ENCODE peak calls at places on chromosomes 11 and 22, in seven cellular contexts. Y, A, Q, D, S, W and V are unnamed samples.
A peak's percentile ranks its signal among the peaks of the same experiment; 100 is the strongest.

GRCh38 chr22:36510966-36511881 is 4.4 kb upstream of the FOXRED2 start:
- DNase-seq in S (no peak), Y (peak; percentile 50), D (no peak), A (no peak), Q (no peak), W (peak; percentile 51), V (no peak)

GRCh38 chr11:6612816-6613136 is 760 bp upstream of the TAF10 start:
- DNase-seq in W (no peak), Q (no peak), A (no peak), Y (no peak), S (no peak), D (no peak), V (no peak)

GRCh38 chr11:77530879-77531278 is 57.0 kb upstream of the PAK1 start:
- DNase-seq in S (no peak), A (no peak), Q (no peak), Y (no peak), W (no peak), D (no peak), V (no peak)

GRCh38 chr22:20239951-20240773 is 28.0 kb downstream of the RTN4R start:
- DNase-seq in A (no peak), S (no peak), Y (no peak), Q (no peak), D (no peak), W (no peak), V (no peak)

GRCh38 chr11:117478926-117479325 is 151.3 kb downstream of the CEP164 start:
- DNase-seq in A (no peak), Y (no peak), W (no peak), Q (no peak), D (no peak), S (no peak), V (no peak)

GRCh38 chr11:76797341-76798201 is 14.4 kb downstream of the TSKU start:
- DNase-seq in Q (no peak), S (no peak), Y (no peak), D (no peak), A (no peak), W (no peak), V (no peak)

GRCh38 chr11:77422690-77423089 is 51.2 kb downstream of the PAK1 start:
- DNase-seq in Q (no peak), D (no peak), S (no peak), Y (no peak), W (no peak), A (no peak), V (no peak)

GRCh38 chr11:64230985-64231365 is 627 bp downstream of the DNAJC4 start:
- DNase-seq in D (no peak), S (no peak), Y (no peak), Q (no peak), W (no peak), A (no peak), V (no peak)

GRCh38 chr11:75245356-75246005 is 4.9 kb downstream of the TPBGL start:
- DNase-seq in W (no peak), S (no peak), Q (no peak), A (no peak), D (no peak), Y (no peak), V (no peak)

GRCh38 chr11:84812351-84813083 is 814.6 kb downstream of the DLG2 start:
- DNase-seq in Q (no peak), A (peak; percentile 37), D (no peak), Y (no peak), S (no peak), W (no peak), V (no peak)

GRCh38 chr11:47348859-47349258 is 3.6 kb downstream of the MYBPC3 start:
- DNase-seq in W (peak; percentile 22), D (no peak), Y (no peak), A (no peak), Q (no peak), S (no peak), V (no peak)

GRCh38 chr11:11584446-11584810 is 37.4 kb downstream of the GALNT18 start:
- DNase-seq in W (peak; percentile 97), D (no peak), Q (peak; percentile 49), A (no peak), S (peak; percentile 77), Y (peak; percentile 58), V (peak; percentile 63)

GRCh38 chr22:23868580-23868979 is 10.9 kb downstream of the SLC2A11 start:
- DNase-seq in A (no peak), Y (no peak), S (no peak), D (no peak), W (no peak), Q (no peak), V (no peak)

GRCh38 chr11:96019271-96019670 is 95.4 kb upstream of the MTMR2 start:
- DNase-seq in Q (no peak), A (no peak), W (no peak), Y (no peak), D (no peak), S (no peak), V (no peak)

GRCh38 chr11:108338750-108339149 is 115.9 kb downstream of the ATM start:
- DNase-seq in Q (no peak), Y (no peak), S (no peak), W (no peak), A (no peak), D (no peak), V (no peak)

GRCh38 chr22:49838771-49839717 is 11.4 kb upstream of the BRD1 start:
- DNase-seq in D (no peak), S (no peak), W (peak; percentile 33), A (no peak), Y (no peak), Q (no peak), V (no peak)

GRCh38 chr22:35961480-35961902 is 67.1 kb downstream of the RBFOX2 start:
- DNase-seq in Q (no peak), Y (peak; percentile 63), S (peak; percentile 46), W (peak; percentile 90), A (peak; percentile 23), D (no peak), V (no peak)

GRCh38 chr11:123405123-123405592 is 24.9 kb upstream of the GRAMD1B start:
- DNase-seq in A (no peak), Y (no peak), W (no peak), D (no peak), Q (no peak), S (no peak), V (no peak)

GRCh38 chr11:15720460-15720859 is 605.7 kb downstream of the INSC start:
- DNase-seq in W (peak; percentile 68), Y (no peak), A (no peak), Q (no peak), D (peak; percentile 51), S (no peak), V (no peak)

GRCh38 chr22:35746946-35747703 is 29.5 kb downstream of the APOL5 start:
- DNase-seq in Y (no peak), Q (no peak), W (peak; percentile 80), A (no peak), S (no peak), D (no peak), V (no peak)

GRCh38 chr11:86672007-86672621 is at the start of gene ME3:
- DNase-seq in D (peak; percentile 65), Y (no peak), Q (no peak), W (peak; percentile 44), A (no peak), S (no peak), V (no peak)

GRCh38 chr11:2690261-2690575 is 9.6 kb downstream of the KCNQ1OT1 start:
- DNase-seq in W (no peak), Q (no peak), S (no peak), Y (no peak), A (no peak), D (no peak), V (no peak)

GRCh38 chr11:126359431-126360048 is 4.1 kb downstream of the ST3GAL4 start:
- DNase-seq in D (no peak), W (peak; percentile 37), A (no peak), S (no peak), Q (no peak), Y (no peak), V (no peak)

GRCh38 chr11:70076461-70076931 is 1.6 kb upstream of the ANO1 start:
- DNase-seq in D (no peak), S (no peak), Y (no peak), Q (no peak), A (no peak), W (no peak), V (no peak)

GRCh38 chr22:39634530-39635399 is 64.2 kb downstream of the CACNA1I start:
- DNase-seq in W (peak; percentile 92), S (peak; percentile 53), D (no peak), Y (peak; percentile 67), A (peak; percentile 84), Q (peak; percentile 6), V (no peak)

GRCh38 chr11:126490261-126490660 is 134.8 kb downstream of the ST3GAL4 start:
- DNase-seq in W (no peak), A (no peak), D (no peak), Q (no peak), S (no peak), Y (no peak), V (no peak)